ENCODE peak calls at places on chromosome 15, in four cellular contexts. R is cardiac muscle cell; M is CD8-positive, alpha-beta T cell; O is foreskin keratinocyte. J is an unnamed sample.

GRCh38 chr15:31337352-31338031 is 10.9 kb downstream of the KLF13 start:
- DNase-seq in M (no peak), R (no peak), O (no peak), J (no peak)

GRCh38 chr15:83015361-83015760 is 3.9 kb upstream of the C15orf40 start:
- DNase-seq in M (no peak), R (no peak), O (no peak), J (no peak)

GRCh38 chr15:36905908-36906307 is 194.4 kb downstream of the MEIS2 start:
- DNase-seq in M (no peak), O (no peak), R (no peak), J (no peak)

GRCh38 chr15:67127334-67127664 is 61.9 kb downstream of the SMAD3 start:
- DNase-seq in R (no peak), O (peak; percentile 94), M (no peak), J (peak; percentile 88)

GRCh38 chr15:65980824-65981456 is 111.6 kb downstream of the RAB11A start:
- DNase-seq in R (peak; percentile 74), M (no peak), O (peak; percentile 48), J (peak; percentile 84)

GRCh38 chr15:64045774-64046346 is 425 bp downstream of the DAPK2 start:
- DNase-seq in M (no peak), O (no peak), R (no peak), J (peak; percentile 63)

GRCh38 chr15:99174989-99175388 is 70.1 kb downstream of the SYNM start:
- DNase-seq in R (peak; percentile 12), M (no peak), O (no peak), J (no peak)

GRCh38 chr15:80820092-80820491 is 40.9 kb downstream of the CEMIP start:
- DNase-seq in R (no peak), M (no peak), O (no peak), J (no peak)

GRCh38 chr15:76968310-76968709 is 26.6 kb upstream of the PSTPIP1 start:
- DNase-seq in M (no peak), O (no peak), R (no peak), J (no peak)

GRCh38 chr15:90751300-90751825 is 34.2 kb downstream of the BLM start:
- DNase-seq in O (no peak), R (no peak), M (no peak), J (no peak)

GRCh38 chr15:45456212-45457106 is 66.1 kb downstream of the SLC30A4 start:
- DNase-seq in R (no peak), M (peak; percentile 63), O (peak; percentile 100), J (peak; percentile 98)
- H3K27ac ChIP-seq in R (no peak overlapping the region), M (no peak overlapping the region), O (peak overlapping the region; percentile 87), J (peak overlapping the region; percentile 83)

DNA sequence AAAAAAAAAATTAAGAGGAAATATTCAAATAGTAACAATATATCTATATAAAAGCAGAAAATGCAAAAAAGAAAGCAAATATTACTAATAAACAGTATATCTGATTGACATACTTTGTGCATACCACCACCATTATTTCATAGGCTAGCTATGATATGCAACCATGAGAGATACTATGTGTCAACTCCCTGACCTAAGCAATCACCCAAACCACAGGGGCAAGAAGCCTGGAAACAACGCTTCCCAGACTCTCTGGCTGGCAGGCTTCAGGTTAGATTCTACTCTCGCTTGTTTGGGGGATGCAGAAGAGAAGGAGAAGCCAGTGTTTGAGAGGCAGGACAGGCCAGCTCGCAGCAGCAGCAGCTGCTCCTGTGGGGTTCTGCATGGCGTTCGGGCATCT is 169.3 kb upstream of the TPM1 start:
- DNase-seq in R (no peak), M (no peak), O (no peak), J (no peak)
- TF ChIP-seq CTCF in R (no peak), M (no peak), O (no peak), J (no peak)

GRCh38 chr15:49895337-49896223 is 223.5 kb downstream of the ATP8B4 start:
- DNase-seq in R (peak; percentile 24), M (no peak), O (no peak), J (no peak)
- H3K27ac ChIP-seq in R (no peak overlapping the region), M (no peak overlapping the region), O (no peak overlapping the region), J (no peak overlapping the region)

DNA sequence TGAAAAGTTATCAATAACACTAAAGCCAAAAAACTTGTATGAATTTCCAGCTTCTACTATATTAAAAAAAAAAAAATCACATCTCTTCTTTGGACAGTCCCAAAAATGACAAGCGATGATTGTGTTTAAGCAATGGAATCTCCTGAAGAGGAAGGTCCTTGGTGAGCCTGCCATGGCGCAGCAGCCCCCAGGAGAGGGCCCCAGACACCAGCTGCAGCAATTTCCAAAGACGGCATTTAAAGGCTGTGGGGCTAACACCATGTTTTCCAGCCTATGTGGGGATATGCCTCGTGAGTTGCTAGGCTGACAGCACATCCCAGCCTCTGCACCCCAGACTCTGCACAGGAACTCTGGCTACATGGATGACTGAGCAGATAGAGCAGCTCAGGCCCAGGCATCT is 14.7 kb downstream of the SKIC8 start:
- DNase-seq in O (no peak), R (no peak), M (no peak), J (no peak)
- TF ChIP-seq CTCF in O (no peak), R (peak; percentile 11), M (no peak), J (no peak)

J was measured in RWPE1.